ENCODE peak calls at places on chromosome 12, in five cellular contexts. W, O, J, D and H are unnamed samples.

GRCh38 chr12:25728196-25728595 is 175.1 kb upstream of the LMNTD1 start:
- DNase-seq in W (no peak), O (no peak), J (no peak), D (no peak), H (no peak)

GRCh38 chr12:21502164-21502496 is 541 bp downstream of the GOLT1B start:
- DNase-seq in W (peak; percentile 11), O (peak; percentile 65), J (peak; percentile 10), D (no peak), H (no peak)

GRCh38 chr12:95312656-95313055 is 95.0 kb downstream of the VEZT start:
- DNase-seq in W (no peak), O (no peak), J (no peak), D (no peak), H (no peak)

GRCh38 chr12:122951406-122951805 is 14.9 kb downstream of the ABCB9 start:
- DNase-seq in W (no peak), O (no peak), J (no peak), D (no peak), H (no peak)

GRCh38 chr12:1781770-1782169 is 38.6 kb upstream of the LRTM2 start:
- DNase-seq in W (no peak), O (peak; percentile 83), J (no peak), D (no peak), H (no peak)

GRCh38 chr12:49832836-49833421 is 4.7 kb upstream of the NCKAP5L start:
- DNase-seq in W (no peak), O (no peak), J (no peak), D (no peak), H (no peak)

GRCh38 chr12:5429741-5430557 is 2.0 kb upstream of the NTF3 start:
- DNase-seq in W (no peak), O (peak; percentile 42), J (no peak), D (no peak), H (no peak)

GRCh38 chr12:21971344-21971743 is 30.1 kb upstream of the ABCC9 start:
- DNase-seq in W (no peak), O (peak; percentile 37), J (no peak), D (no peak), H (peak; percentile 16)

GRCh38 chr12:70549340-70550179 is 87.7 kb downstream of the PTPRB start:
- DNase-seq in W (no peak), O (no peak), J (no peak), D (no peak), H (no peak)

GRCh38 chr12:47094804-47095203 is 15.0 kb upstream of the AMIGO2 start:
- DNase-seq in W (no peak), O (no peak), J (no peak), D (no peak), H (no peak)

GRCh38 chr12:558595-558994 is 98.9 kb downstream of the B4GALNT3 start:
- DNase-seq in W (peak; percentile 21), O (no peak), J (no peak), D (no peak), H (no peak)

GRCh38 chr12:6322352-6322751 is 11.9 kb downstream of the PLEKHG6 start:
- DNase-seq in W (no peak), O (no peak), J (no peak), D (no peak), H (no peak)

GRCh38 chr12:57342207-57342691 is 88.6 kb downstream of the R3HDM2 start:
- DNase-seq in W (peak; percentile 15), O (peak; percentile 83), J (no peak), D (no peak), H (peak; percentile 9)

GRCh38 chr12:103326190-103326589 is 169.6 kb downstream of the C12orf42 start:
- DNase-seq in W (no peak), O (peak; percentile 19), J (no peak), D (no peak), H (no peak)

GRCh38 chr12:122079038-122079531 is 529 bp downstream of the MLXIP start:
- DNase-seq in W (no peak), O (no peak), J (no peak), D (no peak), H (no peak)

GRCh38 chr12:49546481-49546880 is 7.7 kb downstream of the KCNH3 start:
- DNase-seq in W (no peak), O (no peak), J (no peak), D (no peak), H (no peak)

GRCh38 chr12:52903285-52903854 is 1.5 kb downstream of the KRT8 start:
- DNase-seq in W (peak; percentile 95), O (peak; percentile 94), J (peak; percentile 27), D (no peak), H (no peak)

GRCh38 chr12:116710367-116710766 is 27.5 kb downstream of the SPRING1 start:
- DNase-seq in W (no peak), O (no peak), J (no peak), D (no peak), H (no peak)

GRCh38 chr12:116712458-116713303 is 25.2 kb downstream of the SPRING1 start:
- DNase-seq in W (no peak), O (no peak), J (no peak), D (no peak), H (no peak)

GRCh38 chr12:116713529-116713928 is 24.3 kb downstream of the SPRING1 start:
- DNase-seq in W (no peak), O (no peak), J (no peak), D (no peak), H (no peak)

GRCh38 chr12:116707751-116708150 is 30.1 kb downstream of the SPRING1 start:
- DNase-seq in W (no peak), O (no peak), J (no peak), D (no peak), H (no peak)

DNA sequence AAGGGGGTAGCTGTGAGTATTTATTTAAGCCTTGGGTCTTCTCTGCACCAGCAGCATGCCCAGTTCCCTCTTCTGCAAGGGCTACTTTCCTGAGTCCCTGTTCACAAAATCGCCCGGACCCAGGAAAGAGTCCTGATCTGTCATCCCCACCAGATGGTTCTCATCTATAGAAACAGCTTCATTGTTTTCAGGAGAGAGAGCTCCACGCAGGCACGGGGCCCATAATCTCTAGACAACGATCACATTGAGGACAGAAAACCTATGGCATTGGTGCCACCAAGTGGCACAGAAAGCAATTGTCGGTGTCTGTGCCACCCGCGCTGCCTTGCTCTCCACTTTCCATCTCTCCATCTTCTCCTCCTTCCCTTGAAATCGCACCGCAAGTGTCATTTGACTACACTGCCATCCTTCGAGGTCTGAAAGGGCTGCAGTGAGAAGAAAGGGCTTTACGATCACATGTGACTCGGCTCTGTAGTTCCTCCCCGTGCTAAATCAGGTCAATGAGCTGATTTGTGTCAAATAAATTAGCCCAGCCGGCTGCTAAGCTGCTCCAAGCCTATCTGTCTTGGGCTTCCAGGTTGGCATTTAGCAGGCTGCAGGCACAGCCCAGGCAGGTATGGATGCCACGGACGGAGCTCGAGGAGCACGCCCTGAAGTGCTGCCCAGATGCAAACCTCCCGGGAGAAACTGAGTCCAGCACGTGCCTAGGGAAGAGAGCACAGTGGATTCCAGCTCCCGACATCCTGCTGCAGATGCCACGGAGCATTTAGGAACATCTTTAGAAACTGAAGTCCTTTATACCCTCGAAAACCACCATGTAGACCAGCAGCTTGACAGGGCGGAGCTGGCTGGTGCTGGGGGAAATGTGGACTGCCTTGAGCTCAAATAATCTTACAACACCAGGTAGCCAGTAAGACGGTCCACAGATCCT is 28.8 kb downstream of the SPRING1 start:
- DNase-seq in W (no peak), O (no peak), J (peak; percentile 32), D (no peak), H (no peak)
- H3K4me3 ChIP-seq in W (no peak overlapping the region), O (no peak overlapping the region), J (no peak overlapping the region), D (no peak overlapping the region), H (no peak overlapping the region)

DNA sequence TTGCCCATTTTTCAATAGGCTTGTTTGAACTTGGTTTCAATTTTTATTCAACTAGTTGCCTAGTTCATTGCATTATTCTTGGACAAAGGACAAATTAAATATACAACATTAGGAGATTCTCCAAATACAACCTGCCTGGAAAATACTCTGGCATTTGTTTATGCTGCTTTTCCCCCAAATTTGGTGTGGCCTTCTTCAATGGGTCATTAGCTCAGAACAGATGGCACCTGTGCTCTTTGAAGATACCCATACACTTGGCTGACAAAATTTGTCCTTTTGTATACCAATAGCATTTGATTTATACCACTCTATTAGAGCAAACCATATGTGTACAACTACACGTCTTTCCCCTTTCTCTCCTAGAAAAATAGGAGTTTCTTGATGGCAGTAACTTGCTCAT is 35.7 kb downstream of the WBP11 start:
- DNase-seq in W (no peak), O (no peak), J (no peak), D (no peak), H (no peak)
- H3K4me3 ChIP-seq in W (no peak overlapping the region), O (no peak overlapping the region), J (no peak overlapping the region), D (no peak overlapping the region), H (no peak overlapping the region)

DNA sequence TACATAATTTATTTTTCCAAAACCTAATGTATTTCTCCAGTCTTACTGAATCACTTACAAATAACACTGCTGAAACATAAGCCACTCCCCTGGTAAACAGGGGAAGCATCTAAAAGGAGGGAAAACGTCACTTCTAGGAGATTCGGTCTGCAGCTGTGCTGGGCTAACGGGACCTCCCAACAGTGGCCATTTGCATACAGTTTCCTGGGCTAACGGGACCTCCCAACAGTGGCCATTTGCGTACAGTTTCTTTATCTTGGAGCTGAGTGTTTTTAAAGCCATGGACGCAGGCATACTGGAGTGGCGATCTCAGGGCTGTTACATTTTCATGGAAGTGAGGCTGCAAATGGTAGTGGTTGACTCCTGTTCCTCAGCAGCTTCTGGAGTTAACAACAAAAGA is 242.9 kb downstream of the TMEM132D start:
- DNase-seq in W (no peak), O (no peak), J (no peak), D (no peak), H (no peak)
- H3K4me3 ChIP-seq in W (no peak overlapping the region), O (no peak overlapping the region), J (no peak overlapping the region), D (no peak overlapping the region), H (no peak overlapping the region)

DNA sequence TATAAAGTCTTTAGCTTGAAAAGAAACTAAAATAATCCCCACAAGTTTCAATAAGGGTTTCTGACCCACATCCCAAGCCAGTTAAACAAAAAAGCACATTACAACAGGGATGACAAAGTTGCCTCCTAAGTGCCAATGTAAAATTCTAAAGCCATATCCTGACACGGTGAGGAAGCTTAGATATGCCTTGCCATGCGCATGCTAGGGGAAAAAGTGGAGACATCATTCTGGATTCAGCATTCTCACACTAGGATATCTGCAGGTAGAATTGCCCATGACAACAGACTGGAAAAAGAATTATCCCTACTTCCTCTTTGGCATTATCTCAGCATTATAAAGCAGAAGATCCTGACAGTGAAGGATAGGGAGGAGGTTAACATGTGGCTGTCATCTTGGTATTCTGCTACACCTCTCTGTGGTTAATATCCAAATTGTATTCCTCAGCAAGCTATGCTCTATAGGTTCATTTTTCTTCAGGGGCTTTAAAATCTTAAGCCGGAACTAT is 4.9 kb downstream of the DUSP6 start:
- DNase-seq in W (no peak), O (no peak), J (no peak), D (no peak), H (no peak)
- H3K4me3 ChIP-seq in W (no peak overlapping the region), O (no peak overlapping the region), J (no peak overlapping the region), D (no peak overlapping the region), H (no peak overlapping the region)